ENCODE peak calls at places on chromosomes 5 and 9, in nine cellular contexts. O is fibroblast of lung, C is PC-3, X is A673, L is GM23338, V is mammary epithelial cell, Y is hepatocyte, A is astrocyte, H is HepG2. R is an unnamed sample.

GRCh38 chr9:71668717-71669116 is 99.6 kb downstream of the CEMIP2 start:
- DNase-seq in C (no peak), X (no peak), L (no peak), V (no peak), H (no peak), Y (no peak), O (no peak), A (no peak), R (no peak)

GRCh38 chr5:122064992-122065391 is 13.1 kb downstream of the LOX start:
- DNase-seq in O (no peak), A (no peak), X (no peak), Y (no peak), V (no peak), C (no peak), L (no peak), H (no peak), R (no peak)

GRCh38 chr5:2017540-2018389 is 135.0 kb upstream of the IRX4 start:
- DNase-seq in O (no peak), L (peak), A (no peak), V (no peak), H (peak), Y (no peak), C (peak), X (peak), R (no peak)

GRCh38 chr5:112757468-112758208 is 20.0 kb downstream of the APC start:
- DNase-seq in O (peak), L (peak), H (peak), Y (peak), C (peak), V (peak), A (peak), X (peak), R (peak)

GRCh38 chr9:2159521-2160417 is 144.6 kb downstream of the SMARCA2 start:
- DNase-seq in H (no peak), V (peak), X (peak), A (no peak), O (no peak), L (peak), C (peak), Y (no peak), R (peak)

GRCh38 chr5:145811834-145812625 is 23.1 kb downstream of the PRELID2 start:
- DNase-seq in Y (peak), L (peak), V (peak), H (peak), C (peak), X (peak), A (peak), O (peak), R (no peak)

GRCh38 chr5:147935032-147935431 is 28.7 kb upstream of the C5orf46 start:
- DNase-seq in L (peak), O (peak), C (peak), A (peak), H (peak), V (peak), X (peak), Y (peak), R (peak)

GRCh38 chr9:109331353-109331752 is 10.5 kb upstream of the EPB41L4B start:
- DNase-seq in O (peak), A (no peak), Y (no peak), H (no peak), C (peak), V (peak), L (no peak), X (no peak), R (peak)

GRCh38 chr5:53963958-53964357 is 346.4 kb downstream of the ARL15 start:
- DNase-seq in L (peak), V (no peak), Y (no peak), O (no peak), C (no peak), H (peak), X (no peak), A (no peak), R (no peak)

GRCh38 chr9:91564081-91564670 is 140.5 kb upstream of the NFIL3 start:
- DNase-seq in L (no peak), C (no peak), H (no peak), X (no peak), Y (no peak), V (no peak), O (no peak), A (no peak), R (no peak)

GRCh38 chr5:88370824-88371223 is 102.2 kb upstream of the TMEM161B start:
- DNase-seq in Y (no peak), H (no peak), A (no peak), X (no peak), O (no peak), V (no peak), C (no peak), L (no peak), R (no peak)

GRCh38 chr9:96148634-96149138 is 153.3 kb downstream of the HSD17B3 start:
- DNase-seq in A (no peak), L (no peak), O (no peak), V (no peak), Y (no peak), H (peak), X (no peak), C (no peak), R (no peak)

GRCh38 chr9:127809562-127810377 is 7.1 kb downstream of the FPGS start:
- DNase-seq in C (no peak), Y (peak), L (peak), X (no peak), A (no peak), H (no peak), V (peak), O (peak), R (no peak)

GRCh38 chr5:11588803-11589202 is 315.4 kb downstream of the CTNND2 start:
- DNase-seq in V (no peak), Y (no peak), A (peak), L (peak), H (no peak), O (peak), C (no peak), X (no peak), R (no peak)

GRCh38 chr9:80285325-80285724 is 713.6 kb downstream of the TLE4 start:
- DNase-seq in A (peak), O (peak), L (peak), C (peak), Y (peak), X (peak), H (no peak), V (peak), R (no peak)

GRCh38 chr9:281753-282645 is 67.3 kb downstream of the DOCK8 start:
- DNase-seq in X (no peak), Y (no peak), O (no peak), L (no peak), V (no peak), H (no peak), C (no peak), A (no peak), R (no peak)

GRCh38 chr9:36100532-36100931 is 36.0 kb upstream of the GLIPR2 start:
- DNase-seq in L (peak), H (no peak), C (no peak), Y (no peak), X (no peak), O (peak), V (no peak), A (peak), R (no peak)

GRCh38 chr5:174837919-174838902 is 113.8 kb downstream of the MSX2 start:
- DNase-seq in C (peak), O (peak), A (peak), X (peak), V (peak), H (no peak), L (peak), Y (peak), R (no peak)

GRCh38 chr9:121699271-121700164 is 48.1 kb downstream of the DAB2IP start:
- DNase-seq in O (peak), Y (peak), V (peak), X (peak), L (peak), H (no peak), C (peak), A (peak), R (no peak)

GRCh38 chr9:1729631-1730030 is 285.5 kb upstream of the SMARCA2 start:
- DNase-seq in A (no peak), V (no peak), C (no peak), L (no peak), H (no peak), Y (no peak), O (no peak), X (no peak), R (no peak)

GRCh38 chr5:31217441-31217840 is 24.0 kb downstream of the CDH6 start:
- DNase-seq in L (no peak), V (no peak), A (no peak), Y (no peak), O (peak), X (no peak), C (no peak), H (no peak), R (no peak)

GRCh38 chr5:163190283-163190682 is 247.1 kb upstream of the CCNG1 start:
- DNase-seq in O (no peak), L (no peak), H (no peak), V (no peak), X (no peak), C (no peak), Y (no peak), A (no peak), R (no peak)

GRCh38 chr5:159132429-159133040 is 32.8 kb upstream of the EBF1 start:
- DNase-seq in H (no peak), C (peak), A (no peak), L (no peak), X (no peak), O (no peak), V (no peak), Y (no peak), R (no peak)

GRCh38 chr5:57735754-57736153 is 253.1 kb upstream of the ACTBL2 start:
- DNase-seq in V (peak), L (no peak), X (no peak), C (peak), A (peak), Y (no peak), O (peak), H (peak), R (peak)

GRCh38 chr9:81318571-81318970 is 370.8 kb downstream of the TLE1 start:
- DNase-seq in X (no peak), V (peak), A (peak), Y (no peak), C (peak), H (peak), L (no peak), O (peak), R (peak)

GRCh38 chr9:27368317-27368985 is 71.5 kb upstream of the EQTN start:
- DNase-seq in A (no peak), H (no peak), C (no peak), X (no peak), O (no peak), V (no peak), Y (peak), L (no peak), R (no peak)

GRCh38 chr5:123776761-123777160 is 264.8 kb downstream of the CSNK1G3 start:
- DNase-seq in H (no peak), V (peak), C (peak), L (no peak), X (no peak), O (peak), Y (no peak), A (peak), R (no peak)

GRCh38 chr5:150081541-150082283 is 4.6 kb downstream of the CSF1R start:
- DNase-seq in X (no peak), Y (peak), O (peak), C (no peak), L (peak), V (no peak), H (no peak), A (no peak), R (no peak)

GRCh38 chr5:61280205-61280604 is 51.9 kb upstream of the ZSWIM6 start:
- DNase-seq in Y (peak), A (peak), L (no peak), C (peak), H (no peak), V (peak), X (peak), O (peak), R (peak)

GRCh38 chr9:136791466-136792276 is 527 bp downstream of the TMEM141 start:
- DNase-seq in O (no peak), A (no peak), Y (peak), L (peak), V (peak), C (peak), X (peak), H (peak), R (peak)

GRCh38 chr9:93127395-93127911 is 6.6 kb downstream of the NINJ1 start:
- DNase-seq in Y (peak), V (no peak), C (no peak), O (peak), H (no peak), A (no peak), L (no peak), X (no peak), R (no peak)

GRCh38 chr5:176596689-176597416 is 13.1 kb downstream of the GPRIN1 start:
- DNase-seq in H (no peak), A (no peak), L (peak), X (no peak), Y (peak), C (no peak), O (no peak), V (no peak), R (no peak)

GRCh38 chr9:74848150-74848525 is 39.6 kb downstream of the TRPM6 start:
- DNase-seq in V (no peak), O (no peak), H (no peak), C (no peak), Y (peak), X (no peak), L (no peak), A (no peak), R (no peak)

GRCh38 chr5:138659561-138659960 is 84.4 kb upstream of the HSPA9 start:
- DNase-seq in Y (no peak), H (no peak), V (no peak), L (no peak), C (no peak), X (no peak), O (no peak), A (no peak), R (no peak)

GRCh38 chr5:5025774-5026406 is 114.2 kb upstream of the ADAMTS16 start:
- DNase-seq in X (peak), V (no peak), L (peak), A (no peak), H (peak), Y (no peak), O (no peak), C (peak), R (peak)

GRCh38 chr5:159467666-159468065 is 137.4 kb upstream of the IL12B start:
- DNase-seq in C (no peak), Y (no peak), H (no peak), V (no peak), X (no peak), L (no peak), A (no peak), O (no peak), R (no peak)

GRCh38 chr9:88950341-88951141 is 40.7 kb upstream of the S1PR3 start:
- DNase-seq in L (no peak), H (peak), O (peak), Y (no peak), A (peak), X (peak), V (no peak), C (peak), R (peak)

GRCh38 chr5:158976035-158976434 is 123.7 kb downstream of the EBF1 start:
- DNase-seq in X (peak), V (peak), H (no peak), O (peak), A (peak), L (no peak), Y (no peak), C (peak), R (no peak)

GRCh38 chr9:130451509-130452388 is 7.0 kb downstream of the ASS1 start:
- DNase-seq in A (peak), V (peak), C (peak), Y (peak), H (peak), X (peak), L (peak), O (peak), R (peak)

DNA sequence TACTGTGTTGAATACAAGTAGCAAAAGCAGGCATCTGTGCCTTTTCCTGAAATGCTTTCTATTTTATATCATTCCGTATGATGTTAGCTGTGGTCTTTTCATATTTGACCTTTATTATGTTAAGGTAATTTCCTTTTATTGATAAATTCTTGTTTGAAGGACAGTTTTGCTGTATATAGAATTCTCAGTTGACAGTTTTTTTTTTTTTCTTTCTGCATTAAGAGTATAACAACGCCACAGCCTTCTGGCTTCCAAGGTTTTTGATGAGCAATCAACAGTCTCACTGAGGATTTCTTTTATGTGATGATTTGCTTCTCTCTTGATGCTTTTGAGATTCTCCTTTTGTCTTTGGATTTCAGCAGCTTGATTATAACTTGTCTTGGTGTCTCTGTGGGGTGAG is 23.6 kb downstream of the ZNF483 start:
- DNase-seq in V (no peak), H (no peak), C (no peak), X (no peak), A (no peak), L (no peak), O (no peak), Y (no peak), R (no peak)
- H3K4me3 ChIP-seq in V (no peak), H (no peak), C (no peak), X (no peak), A (no peak), L (no peak), O (no peak), Y (no peak), R (no peak)

GRCh38 chr5:93589812-93590215 is 6.8 kb downstream of the NR2F1 start:
- DNase-seq in C (no peak), O (peak), Y (no peak), L (no peak), V (no peak), X (no peak), A (no peak), H (no peak), R (no peak)

GRCh38 chr5:93589348-93589662 is 6.3 kb downstream of the NR2F1 start:
- DNase-seq in C (no peak), O (no peak), A (no peak), H (no peak), V (no peak), Y (no peak), L (no peak), X (no peak), R (no peak)

GRCh38 chr5:93586948-93587918 is 4.2 kb downstream of the NR2F1 start:
- DNase-seq in L (peak), X (no peak), C (no peak), Y (no peak), A (no peak), V (no peak), H (no peak), O (peak), R (no peak)

GRCh38 chr5:93588586-93589347 is 5.7 kb downstream of the NR2F1 start:
- DNase-seq in A (no peak), H (no peak), X (no peak), O (peak), Y (no peak), V (no peak), C (no peak), L (no peak), R (no peak)

GRCh38 chr5:93587919-93588585 is 5.0 kb downstream of the NR2F1 start:
- DNase-seq in C (no peak), L (peak), Y (no peak), A (no peak), V (no peak), X (no peak), H (no peak), O (peak), R (no peak)
- TF ChIP-seq EZH2 in C (no peak), L (peak), Y (peak), A (no peak), V (no peak), X (no peak), H (no peak), O (no peak), R (no peak)

GRCh38 chr9:135320943-135321342 is 158.6 kb upstream of the PPP1R26 start:
- DNase-seq in O (no peak), Y (no peak), V (no peak), X (no peak), A (no peak), C (no peak), H (no peak), L (no peak), R (no peak)

GRCh38 chr9:135320331-135320730 is 159.3 kb upstream of the PPP1R26 start:
- DNase-seq in O (no peak), A (no peak), C (no peak), L (no peak), X (no peak), V (no peak), H (no peak), Y (no peak), R (no peak)

GRCh38 chr9:135324329-135324728 is 155.3 kb upstream of the PPP1R26 start:
- DNase-seq in V (no peak), Y (no peak), X (no peak), A (no peak), H (no peak), L (no peak), O (no peak), C (no peak), R (no peak)

GRCh38 chr9:135326141-135326540 is 153.4 kb upstream of the PPP1R26 start:
- DNase-seq in H (no peak), C (no peak), L (no peak), Y (no peak), O (no peak), V (no peak), A (no peak), X (no peak), R (no peak)

DNA sequence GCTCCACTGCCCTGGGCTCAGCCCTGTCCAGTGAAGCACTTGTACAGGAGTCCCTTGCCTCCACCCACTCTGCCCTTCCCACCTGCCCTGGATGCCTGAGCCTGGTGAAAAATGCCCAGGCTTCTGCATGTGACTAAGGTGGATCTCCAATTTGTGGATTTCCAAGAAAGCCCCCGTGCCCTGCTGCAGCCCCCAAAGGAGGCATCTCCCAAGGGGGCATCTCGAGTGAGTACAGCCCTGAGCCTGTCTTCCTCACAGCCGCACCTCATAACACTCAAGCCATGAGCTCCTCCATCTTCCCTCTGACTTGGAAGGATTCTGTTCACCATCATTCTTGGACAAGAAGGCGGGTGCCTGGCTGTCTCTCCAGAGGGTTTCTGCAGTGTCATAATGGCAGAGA is 158.0 kb upstream of the PPP1R26 start:
- DNase-seq in H (no peak), L (no peak), O (no peak), V (no peak), C (no peak), Y (no peak), X (no peak), A (no peak), R (no peak)
- H3K4me3 ChIP-seq in H (no peak), L (no peak), O (no peak), V (no peak), C (no peak), Y (no peak), X (no peak), A (no peak), R (no peak)

GRCh38 chr5:141876628-141877477 is 1.4 kb downstream of the PCDH1 start:
- DNase-seq in Y (peak), X (no peak), O (no peak), C (peak), A (no peak), V (peak), L (peak), H (no peak), R (peak)
- TF ChIP-seq EZH2 in Y (no peak), X (peak), O (peak), C (no peak), A (peak), V (no peak), L (no peak), H (no peak), R (no peak)

GRCh38 chr9:125513634-125514413 is 193.2 kb downstream of the MAPKAP1 start:
- DNase-seq in H (peak), L (no peak), C (peak), O (peak), A (peak), V (peak), X (no peak), Y (peak), R (peak)
- H3K4me3 ChIP-seq in H (peak), L (no peak), C (peak), O (peak), A (peak), V (peak), X (no peak), Y (no peak), R (peak)

GRCh38 chr9:99824378-99825157 is 2.9 kb downstream of the NR4A3 start:
- DNase-seq in L (peak), H (peak), Y (peak), V (no peak), A (no peak), C (no peak), X (peak), O (peak), R (peak)
- TF ChIP-seq EZH2 in L (peak), H (no peak), Y (no peak), V (no peak), A (peak), C (no peak), X (no peak), O (no peak), R (no peak)

DNA sequence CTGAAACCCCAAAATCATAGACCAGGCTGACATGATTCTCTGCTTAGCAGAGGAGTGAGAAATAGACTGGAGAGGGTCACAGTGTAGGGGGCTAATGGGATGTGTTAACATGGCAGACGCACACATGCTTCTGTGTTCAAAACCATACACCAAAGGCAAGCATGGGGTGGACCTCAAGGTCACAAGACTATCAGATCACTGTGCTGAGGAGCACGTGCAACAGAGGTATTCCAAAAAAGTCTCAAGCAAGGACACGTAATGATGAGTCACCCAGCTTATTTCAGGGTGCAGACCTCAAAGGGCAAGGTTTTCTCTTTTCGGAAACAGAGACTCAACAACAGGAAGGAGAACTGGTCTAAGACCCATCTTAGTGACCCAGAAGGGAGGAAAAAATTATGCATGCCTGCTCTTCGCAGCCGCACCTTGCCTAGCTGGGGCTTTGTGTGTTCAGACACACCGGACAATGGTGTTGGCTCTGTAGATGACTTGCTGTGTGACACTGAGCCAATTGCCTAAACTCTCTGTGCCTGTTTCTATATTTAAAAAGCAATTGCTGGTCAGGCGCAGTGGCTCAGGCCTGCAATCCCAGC is 20.3 kb downstream of the WHRN start:
- DNase-seq in V (peak), X (no peak), Y (no peak), A (peak), C (peak), H (no peak), O (peak), L (no peak), R (peak)
- H3K4me3 ChIP-seq in V (no peak), X (no peak), Y (no peak), A (no peak), C (no peak), H (no peak), O (no peak), L (no peak), R (no peak)